ENCODE peak calls at places on chromosomes 13 and 19, in six cellular contexts. W is esophagus muscularis mucosa, L is gastrocnemius medialis, E is esophagus squamous epithelium, K is lower leg skin, G is testis. A is an unnamed sample.

GRCh38 chr19:3366104-3366760 is at the start of gene NFIC:
- DNase-seq in L (peak), W (peak), K (peak), E (no peak), G (peak), A (peak)

GRCh38 chr19:10808937-10809655 is 26.9 kb downstream of the TMED1 start:
- DNase-seq in L (no peak), K (no peak), E (no peak), G (no peak), W (no peak), A (peak)

GRCh38 chr13:112657850-112658445 is 31.9 kb upstream of the ATP11A start:
- DNase-seq in E (no peak), K (no peak), W (no peak), G (no peak), L (no peak), A (no peak)

GRCh38 chr19:18470153-18470552 is 32.2 kb upstream of the ISYNA1 start:
- DNase-seq in W (no peak), K (no peak), E (no peak), L (no peak), G (no peak), A (no peak)

GRCh38 chr13:75359266-75359665 is 122.7 kb downstream of the TBC1D4 start:
- DNase-seq in G (no peak), E (no peak), K (no peak), L (no peak), W (no peak), A (peak)

GRCh38 chr13:95745289-95745688 is 68.3 kb downstream of the DNAJC3 start:
- DNase-seq in K (no peak), W (no peak), L (no peak), G (no peak), E (no peak), A (no peak)

GRCh38 chr13:112204376-112204775 is 137.4 kb downstream of the SOX1 start:
- DNase-seq in G (no peak), K (no peak), E (no peak), L (no peak), W (no peak), A (no peak)

GRCh38 chr13:100648354-100648753 is 26.2 kb downstream of the TMTC4 start:
- DNase-seq in E (no peak), G (no peak), L (no peak), W (no peak), K (no peak), A (no peak)

GRCh38 chr19:18326772-18327171 is 3.9 kb upstream of the LSM4 start:
- DNase-seq in K (no peak), G (no peak), E (no peak), L (no peak), W (no peak), A (no peak)

GRCh38 chr13:34914416-34914815 is 27.7 kb upstream of the NBEA start:
- DNase-seq in G (no peak), L (no peak), E (no peak), W (no peak), K (no peak), A (no peak)

GRCh38 chr13:52785721-52786120 is 46.1 kb upstream of the CNMD start:
- DNase-seq in W (no peak), L (no peak), G (no peak), E (no peak), K (no peak), A (no peak)

GRCh38 chr19:34393629-34394028 is 10.6 kb upstream of the PDCD2L start:
- DNase-seq in L (peak), G (no peak), W (no peak), E (no peak), K (no peak), A (no peak)

GRCh38 chr19:30379841-30380610 is 7.8 kb downstream of the ZNF536 start:
- DNase-seq in K (no peak), L (no peak), E (no peak), G (no peak), W (no peak), A (no peak)

GRCh38 chr19:57664269-57665127 is 4.2 kb upstream of the ZSCAN4 start:
- DNase-seq in L (peak), E (no peak), W (no peak), G (peak), K (no peak), A (peak)

GRCh38 chr13:43751624-43752023 is 35.1 kb downstream of the ENOX1 start:
- DNase-seq in G (no peak), E (no peak), W (no peak), L (no peak), K (no peak), A (no peak)

GRCh38 chr19:8607386-8607785 is 3.1 kb downstream of the ADAMTS10 start:
- DNase-seq in W (no peak), E (no peak), G (peak), L (no peak), K (no peak), A (peak)

GRCh38 chr13:22061806-22062391 is 391.0 kb downstream of the FGF9 start:
- DNase-seq in L (no peak), W (peak), G (no peak), K (no peak), E (no peak), A (no peak)

GRCh38 chr13:73179906-73180305 is 121.1 kb downstream of the KLF5 start:
- DNase-seq in W (no peak), G (no peak), L (no peak), E (no peak), K (no peak), A (no peak)

GRCh38 chr13:58238972-58239773 is 607.6 kb downstream of the PCDH17 start:
- DNase-seq in G (no peak), K (no peak), W (no peak), E (no peak), L (no peak), A (no peak)

GRCh38 chr13:104025303-104025702 is 959.1 kb upstream of the SLC10A2 start:
- DNase-seq in G (no peak), K (no peak), E (no peak), L (no peak), W (no peak), A (no peak)

GRCh38 chr13:79382545-79383275 is 23.3 kb downstream of the RBM26 start:
- DNase-seq in G (no peak), L (no peak), E (no peak), K (no peak), W (no peak), A (no peak)

GRCh38 chr13:42380420-42381164 is 108.6 kb downstream of the AKAP11 start:
- DNase-seq in G (no peak), K (no peak), W (peak), E (no peak), L (no peak), A (no peak)

GRCh38 chr13:26362261-26362660 is 108.3 kb downstream of the CDK8 start:
- DNase-seq in K (no peak), E (no peak), W (no peak), G (no peak), L (no peak), A (no peak)

GRCh38 chr13:61891420-61891819 is 475.8 kb upstream of the PCDH20 start:
- DNase-seq in W (no peak), G (no peak), L (no peak), E (no peak), K (no peak), A (no peak)

GRCh38 chr19:51101171-51101865 is 6.9 kb downstream of the CTU1 start:
- DNase-seq in K (no peak), G (no peak), L (no peak), E (no peak), W (no peak), A (no peak)

GRCh38 chr13:110264685-110265275 is 42.2 kb downstream of the COL4A1 start:
- DNase-seq in G (no peak), L (no peak), K (no peak), E (no peak), W (peak), A (no peak)

GRCh38 chr13:66425741-66426140 is 804.4 kb downstream of the PCDH9 start:
- DNase-seq in E (no peak), L (no peak), W (no peak), K (no peak), G (no peak), A (no peak)

GRCh38 chr13:82571653-82572052 is 1310.6 kb downstream of the SLITRK1 start:
- DNase-seq in G (no peak), L (no peak), K (no peak), W (no peak), E (no peak), A (no peak)

GRCh38 chr13:30431269-30431950 is 9.1 kb downstream of the UBE2L5 start:
- DNase-seq in K (no peak), G (no peak), W (no peak), E (no peak), L (no peak), A (no peak)

GRCh38 chr19:50702870-50703829 is 16.5 kb downstream of the SHANK1 start:
- DNase-seq in K (no peak), W (no peak), L (no peak), E (no peak), G (no peak), A (peak)

GRCh38 chr13:35472308-35473008 is 4.0 kb downstream of the MAB21L1 start:
- DNase-seq in K (no peak), L (no peak), G (no peak), E (no peak), W (no peak), A (no peak)

GRCh38 chr13:101579291-101579802 is 126.9 kb downstream of the ITGBL1 start:
- DNase-seq in G (no peak), L (no peak), E (no peak), W (no peak), K (no peak), A (no peak)

GRCh38 chr13:85093808-85094207 is 705.4 kb downstream of the SLITRK6 start:
- DNase-seq in E (no peak), G (peak), W (no peak), L (no peak), K (peak), A (peak)

GRCh38 chr19:42626181-42626580 is 31.5 kb upstream of the CEACAM8 start:
- DNase-seq in G (no peak), L (no peak), K (no peak), W (no peak), E (no peak), A (no peak)

GRCh38 chr13:99383946-99384345 is 76.7 kb upstream of the GPR183 start:
- DNase-seq in W (no peak), E (no peak), L (no peak), G (no peak), K (peak), A (no peak)

DNA sequence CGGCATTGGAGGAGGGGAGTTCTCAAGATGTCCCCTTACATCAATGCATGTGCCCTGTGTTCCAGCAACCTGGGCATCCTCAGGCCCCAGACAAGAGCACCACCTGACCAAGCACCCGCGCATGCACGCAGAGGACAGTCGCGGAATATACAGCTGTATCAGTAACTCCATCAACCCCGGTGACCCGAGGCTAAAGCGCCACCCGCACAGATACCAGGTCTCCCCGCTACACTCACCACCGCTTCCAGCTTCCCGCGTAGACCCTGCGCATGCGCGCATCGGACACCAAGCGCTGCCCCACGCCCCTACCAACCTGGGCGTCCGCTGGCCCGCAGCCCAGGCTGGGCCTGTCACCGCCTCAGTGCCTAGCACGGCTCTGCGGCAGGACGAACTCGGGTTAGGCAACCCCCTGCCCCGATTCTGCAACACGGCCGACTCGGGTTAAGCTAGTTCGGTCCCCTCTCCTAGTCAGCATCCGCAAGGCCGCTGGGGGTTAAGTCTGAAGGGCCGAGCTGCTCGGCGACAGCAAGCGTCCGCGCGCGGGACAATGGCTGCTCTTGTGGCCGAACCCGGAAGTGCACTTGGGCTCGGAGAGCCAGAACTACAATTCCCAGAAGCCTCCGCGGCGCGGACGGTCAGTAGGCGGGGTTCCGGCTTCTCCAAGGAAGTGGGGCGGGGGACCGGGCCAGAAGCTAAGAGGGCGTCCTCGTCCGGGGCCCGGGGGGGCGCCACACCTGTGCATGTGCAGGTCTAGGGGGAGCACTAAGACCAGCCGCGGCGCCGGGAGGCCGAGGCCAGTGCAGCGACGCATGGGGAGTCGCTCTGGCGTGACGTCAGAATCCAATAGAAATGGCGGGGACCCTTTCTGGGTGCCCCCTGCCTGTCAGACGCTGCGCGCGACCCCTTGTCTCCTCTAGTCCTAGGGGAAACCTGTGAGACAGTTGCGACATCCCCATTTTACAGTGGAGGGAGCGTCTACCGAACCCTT is at the start of gene ZNF180:
- DNase-seq in E (peak), K (peak), L (peak), G (peak), W (peak), A (peak)
- TF ChIP-seq POLR2A in E (peak), K (no peak), L (peak), G (no peak), W (peak), A (peak)

GRCh38 chr19:12800344-12800732 is 1.3 kb downstream of the PRDX2 start:
- DNase-seq in E (no peak), W (no peak), G (no peak), K (no peak), L (no peak), A (no peak)

GRCh38 chr19:12799723-12800343 is 1.8 kb downstream of the PRDX2 start:
- DNase-seq in W (no peak), L (no peak), G (no peak), K (no peak), E (no peak), A (no peak)

GRCh38 chr19:12800873-12801465 is 631 bp downstream of the PRDX2 start:
- DNase-seq in K (no peak), W (no peak), E (no peak), G (peak), L (no peak), A (no peak)

GRCh38 chr19:12802267-12803106 is 618 bp downstream of the THSD8 start:
- DNase-seq in E (no peak), G (no peak), L (peak), K (no peak), W (no peak), A (no peak)

GRCh38 chr19:12801466-12802266 is at the start of the genes PRDX2 and THSD8:
- DNase-seq in L (peak), K (peak), W (no peak), E (no peak), G (peak), A (no peak)
- TF ChIP-seq POLR2A in L (peak), K (no peak), W (peak), E (no peak), G (peak), A (peak)

GRCh38 chr19:13447978-13448377 is 58.3 kb downstream of the CACNA1A start:
- DNase-seq in W (no peak), L (no peak), K (no peak), G (no peak), E (no peak), A (no peak)
- TF ChIP-seq POLR2A in W (no peak), L (no peak), K (no peak), G (no peak), E (no peak), A (no peak)

DNA sequence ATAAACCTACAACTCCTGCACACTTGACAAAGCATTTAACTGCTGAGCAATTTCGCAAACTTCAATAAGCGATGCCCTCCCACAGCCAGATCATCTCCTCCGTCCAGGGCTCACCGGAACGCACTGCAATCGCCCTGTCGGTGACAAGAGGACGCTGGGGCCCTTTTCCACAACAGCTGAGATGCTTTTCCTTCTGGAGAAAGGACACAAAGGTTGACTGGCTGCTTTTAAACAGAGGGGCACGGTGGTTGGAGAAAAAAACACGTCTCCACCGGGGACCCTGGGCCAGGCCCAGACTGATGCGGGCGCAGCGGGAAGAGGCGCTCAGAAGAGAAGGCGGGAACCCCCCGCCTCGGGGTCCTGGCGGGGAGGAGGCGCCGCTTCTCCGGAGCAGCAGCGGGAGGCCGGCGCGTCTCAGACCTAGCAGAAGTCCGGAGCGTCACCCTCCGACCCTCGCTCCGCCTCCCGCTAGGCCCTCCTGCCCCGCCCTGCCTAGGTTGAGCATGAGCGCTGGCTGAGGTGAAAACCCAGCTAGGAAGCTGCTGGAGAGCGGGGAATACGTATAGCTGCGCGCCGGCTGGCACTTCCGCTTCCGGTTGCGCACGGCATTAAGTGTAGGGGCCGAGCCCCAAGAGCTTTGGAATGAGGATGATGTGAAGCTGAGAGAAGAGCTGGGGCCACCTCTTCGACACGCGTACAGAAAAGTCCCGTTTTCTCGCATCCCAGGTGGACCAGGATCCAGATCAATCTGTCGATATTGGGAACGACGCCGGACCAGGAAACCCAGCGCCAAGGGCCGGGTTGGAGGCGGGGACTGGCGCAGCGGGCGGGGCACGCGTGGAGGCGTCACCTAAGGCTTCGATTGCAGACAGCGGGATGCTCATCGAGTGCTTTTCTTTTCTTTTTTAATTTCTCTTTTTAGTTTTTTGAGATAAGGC is at the start of gene ZNF846:
- DNase-seq in K (peak), W (peak), E (peak), G (peak), L (peak), A (peak)
- TF ChIP-seq POLR2A in K (no peak), W (no peak), E (no peak), G (no peak), L (peak), A (peak)

DNA sequence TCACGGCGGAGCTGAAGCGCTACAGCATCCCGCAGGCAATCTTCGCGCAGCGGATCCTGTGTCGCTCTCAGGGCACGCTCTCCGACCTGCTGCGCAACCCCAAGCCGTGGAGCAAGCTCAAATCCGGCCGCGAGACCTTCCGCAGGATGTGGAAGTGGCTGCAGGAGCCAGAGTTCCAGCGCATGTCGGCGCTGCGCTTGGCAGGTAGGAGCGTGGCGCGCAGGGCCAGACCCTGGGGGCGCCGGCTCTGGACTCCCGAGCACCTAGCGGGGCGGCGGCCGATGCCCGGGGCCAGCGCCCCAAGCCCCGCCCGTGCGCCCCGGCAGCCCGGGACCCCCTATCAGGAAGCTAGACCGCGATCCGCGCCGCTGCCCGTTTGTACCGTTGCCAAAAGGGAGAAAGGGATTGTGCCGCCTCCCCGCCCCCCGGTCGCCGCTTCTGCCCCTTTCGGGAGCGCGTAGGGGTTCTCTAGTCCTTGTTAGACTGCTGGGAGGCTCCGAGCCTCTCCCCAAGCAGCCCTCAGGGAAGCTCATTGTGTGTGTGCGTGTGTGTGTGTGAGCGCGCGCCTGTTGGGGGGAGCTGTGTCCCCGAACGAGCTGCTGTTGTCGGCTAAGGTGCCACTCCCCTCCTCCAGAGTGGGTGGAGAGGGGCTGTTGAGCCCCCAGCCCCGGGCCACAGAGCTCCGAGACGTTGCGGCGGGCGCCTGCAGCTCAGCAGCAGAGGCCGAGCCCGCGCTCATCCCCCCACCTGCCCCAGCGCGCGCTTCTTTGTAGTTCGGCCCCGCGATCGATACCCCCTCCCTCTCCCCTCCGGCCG is 1.6 kb downstream of the ONECUT3 start:
- DNase-seq in G (no peak), W (no peak), L (no peak), K (no peak), E (no peak), A (no peak)
- TF ChIP-seq POLR2A in G (no peak), W (no peak), L (no peak), K (no peak), E (no peak), A (no peak)

A was measured in H54.